ENCODE peak calls at places on chromosome 20, in five cellular contexts. V is NB4, F is GM20000, C is psoas muscle, N is nephron progenitor cell. Z is an unnamed sample.

GRCh38 chr20:49888341-49889244 is 26.7 kb downstream of the SPATA2 start:
- DNase-seq in V (peak), F (peak), C (no peak), N (peak), Z (peak)

GRCh38 chr20:51400051-51400926 is 142.2 kb downstream of the NFATC2 start:
- DNase-seq in V (no peak), F (peak), C (no peak), N (no peak), Z (peak)

GRCh38 chr20:49415005-49415663 is 67.3 kb downstream of the KCNB1 start:
- DNase-seq in V (peak), F (no peak), C (no peak), N (no peak), Z (no peak)

GRCh38 chr20:40319741-40320499 is 369.1 kb downstream of the MAFB start:
- DNase-seq in V (no peak), F (no peak), C (no peak), N (no peak), Z (no peak)

GRCh38 chr20:58139849-58140786 is 88.3 kb downstream of the ANKRD60 start:
- DNase-seq in V (no peak), F (no peak), C (no peak), N (no peak), Z (no peak)

GRCh38 chr20:47220161-47220582 is 136.3 kb downstream of the ZMYND8 start:
- DNase-seq in V (peak), F (peak), C (peak), N (peak), Z (peak)

GRCh38 chr20:23235173-23236027 is 115.2 kb upstream of the NXT1 start:
- DNase-seq in V (peak), F (peak), C (peak), N (peak), Z (peak)

GRCh38 chr20:49981218-49982071 is 1.3 kb upstream of the SNAI1 start:
- DNase-seq in V (no peak), F (no peak), C (no peak), N (no peak), Z (no peak)

GRCh38 chr20:58447733-58448391 is 58.8 kb downstream of the VAPB start:
- DNase-seq in V (peak), F (no peak), C (no peak), N (peak), Z (peak)

GRCh38 chr20:58712823-58713731 is 20.5 kb downstream of the NPEPL1 start:
- DNase-seq in V (peak), F (no peak), C (no peak), N (no peak), Z (no peak)

GRCh38 chr20:19936801-19937583 is 80.2 kb upstream of the NAA20 start:
- DNase-seq in V (peak), F (no peak), C (peak), N (no peak), Z (peak)

GRCh38 chr20:330233-331149 is 5.1 kb downstream of the SOX12 start:
- DNase-seq in V (peak), F (peak), C (peak), N (peak), Z (peak)

GRCh38 chr20:24418731-24419130 is 50.7 kb upstream of the SYNDIG1 start:
- DNase-seq in V (no peak), F (no peak), C (no peak), N (no peak), Z (no peak)

GRCh38 chr20:48129319-48129973 is 344.2 kb upstream of the SULF2 start:
- DNase-seq in V (no peak), F (no peak), C (no peak), N (no peak), Z (no peak)

GRCh38 chr20:20363449-20364015 is 4.4 kb upstream of the INSM1 start:
- DNase-seq in V (no peak), F (peak), C (no peak), N (peak), Z (no peak)

GRCh38 chr20:24914388-24915241 is 34.5 kb upstream of the CST7 start:
- DNase-seq in V (no peak), F (no peak), C (no peak), N (no peak), Z (no peak)

GRCh38 chr20:19880256-19881079 is 122.4 kb downstream of the RIN2 start:
- DNase-seq in V (no peak), F (no peak), C (no peak), N (no peak), Z (no peak)

GRCh38 chr20:51678041-51678697 is 90.0 kb downstream of the ATP9A start:
- DNase-seq in V (no peak), F (no peak), C (peak), N (peak), Z (no peak)

GRCh38 chr20:11847827-11848226 is 69.9 kb upstream of the BTBD3 start:
- DNase-seq in V (no peak), F (no peak), C (no peak), N (no peak), Z (no peak)

GRCh38 chr20:50980851-50981713 is 22.5 kb downstream of the MOCS3 start:
- DNase-seq in V (peak), F (peak), C (no peak), N (peak), Z (peak)

GRCh38 chr20:41045680-41046079 is 17.1 kb downstream of the TOP1 start:
- DNase-seq in V (no peak), F (no peak), C (no peak), N (no peak), Z (no peak)

GRCh38 chr20:910132-910839 is 5.8 kb downstream of the ANGPT4 start:
- DNase-seq in V (no peak), F (no peak), C (no peak), N (peak), Z (no peak)

GRCh38 chr20:22579711-22580697 is 4.4 kb downstream of the FOXA2 start:
- DNase-seq in V (no peak), F (no peak), C (no peak), N (peak), Z (no peak)

GRCh38 chr20:50085146-50085480 is 27.8 kb downstream of the UBE2V1 start:
- DNase-seq in V (no peak), F (no peak), C (no peak), N (no peak), Z (no peak)

GRCh38 chr20:15902493-15902892 is 670.8 kb downstream of the KIF16B start:
- DNase-seq in V (peak), F (no peak), C (no peak), N (peak), Z (peak)

GRCh38 chr20:12936020-12936419 is 72.8 kb upstream of the SPTLC3 start:
- DNase-seq in V (no peak), F (no peak), C (no peak), N (no peak), Z (no peak)

GRCh38 chr20:8951136-8951535 is 117.8 kb upstream of the PLCB4 start:
- DNase-seq in V (no peak), F (no peak), C (no peak), N (no peak), Z (no peak)

GRCh38 chr20:49510562-49511117 is 28.2 kb upstream of the KCNB1 start:
- DNase-seq in V (peak), F (no peak), C (peak), N (no peak), Z (no peak)

GRCh38 chr20:37223053-37223452 is 38.6 kb downstream of the GHRH start:
- DNase-seq in V (peak), F (peak), C (no peak), N (no peak), Z (no peak)

GRCh38 chr20:2871555-2872303 is 1.6 kb upstream of the PTPRA start:
- DNase-seq in V (peak), F (no peak), C (no peak), N (no peak), Z (no peak)

GRCh38 chr20:2873010-2873746 is at the start of gene PTPRA:
- DNase-seq in V (peak), F (peak), C (peak), N (peak), Z (peak)

GRCh38 chr20:2873747-2874041 is 413 bp downstream of the PTPRA start:
- DNase-seq in V (peak), F (no peak), C (no peak), N (peak), Z (peak)

GRCh38 chr20:2871111-2871465 is 2.2 kb upstream of the PTPRA start:
- DNase-seq in V (peak), F (no peak), C (no peak), N (no peak), Z (no peak)

DNA sequence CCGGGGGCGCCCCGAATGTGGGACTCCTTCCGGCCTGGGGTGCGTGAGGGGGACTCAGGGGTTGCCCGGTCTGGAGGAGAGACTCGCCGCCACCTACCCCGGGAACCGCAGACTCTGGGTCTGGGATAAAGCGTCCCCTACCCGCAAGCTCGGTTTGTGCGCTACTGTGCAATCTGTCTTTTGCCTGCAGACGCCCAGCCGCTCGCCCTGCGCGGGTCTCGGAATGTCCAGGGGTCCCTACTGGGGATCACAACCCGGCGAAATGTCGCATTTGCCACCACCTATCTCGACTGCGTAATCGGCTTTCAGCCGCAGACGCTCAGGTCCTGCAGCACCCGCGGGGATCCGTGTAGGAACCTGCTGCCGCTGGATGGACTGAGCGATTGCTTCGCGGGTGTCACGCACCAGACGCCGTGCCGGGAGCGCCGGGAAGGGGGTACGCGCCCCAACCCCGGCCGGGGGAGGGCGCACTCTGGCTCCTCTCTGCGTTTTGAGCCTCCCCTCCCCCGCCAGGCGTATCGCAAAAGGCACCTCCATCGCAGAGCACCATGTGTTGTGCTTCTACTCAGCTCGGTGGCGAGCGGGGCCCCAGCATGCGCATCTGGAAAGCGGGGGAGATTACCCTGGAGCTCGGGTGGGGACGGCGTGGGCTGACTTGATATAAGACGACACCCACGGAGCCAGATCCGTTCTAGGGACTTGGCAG is 824 bp upstream of the PTPRA start:
- DNase-seq in V (peak), F (peak), C (peak), N (peak), Z (peak)
- TF ChIP-seq CTCF in V (peak), F (peak), C (peak), N (no peak), Z (peak)

GRCh38 chr20:61159940-61160688 is 91.9 kb upstream of the CDH4 start:
- DNase-seq in V (no peak), F (no peak), C (no peak), N (no peak), Z (no peak)

GRCh38 chr20:61162506-61162905 is 89.6 kb upstream of the CDH4 start:
- DNase-seq in V (no peak), F (no peak), C (no peak), N (no peak), Z (no peak)

GRCh38 chr20:61157301-61157700 is 94.8 kb upstream of the CDH4 start:
- DNase-seq in V (no peak), F (no peak), C (no peak), N (no peak), Z (no peak)

GRCh38 chr20:61163027-61163426 is 89.0 kb upstream of the CDH4 start:
- DNase-seq in V (no peak), F (no peak), C (no peak), N (no peak), Z (no peak)

GRCh38 chr20:61161649-61162210 is 90.3 kb upstream of the CDH4 start:
- DNase-seq in V (peak), F (no peak), C (no peak), N (no peak), Z (no peak)
- TF ChIP-seq CTCF in V (peak), F (no peak), C (no peak), N (no peak), Z (no peak)

DNA sequence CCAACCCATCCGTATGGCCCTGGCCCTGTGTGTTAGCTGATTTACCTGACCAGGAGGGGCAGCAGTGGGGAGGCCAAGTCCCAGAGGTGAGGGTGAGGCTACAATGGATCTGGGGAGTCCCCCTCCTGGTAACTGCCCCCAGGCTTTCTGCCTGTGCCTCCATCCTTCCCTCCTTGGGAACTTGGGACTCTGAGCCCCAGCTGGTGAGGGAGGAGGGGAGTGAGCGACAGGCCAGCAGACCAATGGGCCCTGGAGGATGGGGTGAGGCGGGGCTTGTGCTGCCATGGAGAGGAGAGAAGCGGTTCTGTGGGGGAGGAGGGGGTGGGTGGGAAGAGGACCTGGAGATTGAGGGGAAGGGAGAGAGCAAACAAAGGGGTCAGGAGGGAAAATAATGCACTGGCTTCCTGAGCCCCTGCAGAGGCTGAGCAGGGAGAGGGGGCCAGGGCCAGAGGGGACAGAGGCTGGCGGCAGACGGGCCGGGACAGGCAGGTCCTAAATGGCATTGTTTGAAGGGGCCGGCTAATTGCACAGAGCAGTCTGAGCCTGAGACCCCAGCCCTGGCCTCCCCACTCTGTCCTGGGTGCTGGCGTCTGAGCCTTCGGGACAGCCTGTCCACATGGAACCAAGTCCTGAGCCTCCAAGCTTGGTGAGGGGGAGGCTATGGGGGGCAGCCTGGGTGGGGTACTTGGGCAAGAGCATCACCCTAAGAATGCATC is 17.5 kb downstream of the DNMT3B start:
- DNase-seq in V (no peak), F (no peak), C (no peak), N (peak), Z (no peak)
- TF ChIP-seq CTCF in V (no peak), F (no peak), C (no peak), N (no peak), Z (no peak)

GRCh38 chr20:43514062-43514971 is 6.8 kb downstream of the L3MBTL1 start:
- DNase-seq in V (peak), F (peak), C (peak), N (peak), Z (peak)
- TF ChIP-seq CTCF in V (peak), F (peak), C (peak), N (no peak), Z (no peak)

DNA sequence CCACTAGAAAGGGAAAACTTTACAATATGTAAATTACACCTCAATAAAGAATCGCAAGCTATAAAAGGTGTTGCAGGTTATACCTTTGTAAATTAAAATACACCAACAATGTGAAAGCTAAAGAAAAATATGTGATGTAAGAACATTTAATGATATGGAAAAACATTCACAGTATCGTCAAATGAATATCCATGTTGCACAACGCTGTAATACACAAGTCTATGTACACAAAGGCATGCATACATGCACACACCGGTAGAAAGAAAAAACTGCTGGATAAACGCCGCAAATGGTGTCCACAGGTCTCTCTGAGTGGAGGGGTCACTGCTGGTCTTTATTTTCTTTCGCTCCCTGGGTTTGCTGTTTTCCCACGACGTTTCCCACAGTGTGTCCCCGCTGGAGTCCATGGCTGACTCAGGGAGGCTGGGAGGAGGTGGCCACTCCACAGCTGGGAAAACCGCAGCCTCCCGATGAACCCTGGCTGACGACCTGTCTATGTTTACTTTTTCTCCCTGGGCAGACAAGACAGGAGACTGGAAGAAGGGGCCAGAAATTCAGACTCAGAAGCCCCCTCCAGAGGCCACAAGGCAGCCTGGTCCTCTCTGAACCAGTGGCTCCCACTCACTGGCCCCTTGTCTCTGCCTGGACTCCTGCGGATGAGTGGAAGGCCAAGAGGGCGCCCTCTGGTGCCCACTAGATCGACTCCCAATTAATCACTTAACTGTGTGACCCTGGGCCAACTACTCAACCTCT is 13.0 kb upstream of the BPI start:
- DNase-seq in V (peak), F (no peak), C (peak), N (peak), Z (peak)
- TF ChIP-seq CTCF in V (peak), F (no peak), C (peak), N (peak), Z (peak)

GRCh38 chr20:53032021-53033001 is 60.2 kb downstream of the TSHZ2 start:
- DNase-seq in V (peak), F (no peak), C (no peak), N (no peak), Z (no peak)
- TF ChIP-seq CTCF in V (no peak), F (no peak), C (no peak), N (no peak), Z (no peak)

Z was measured in activated CD8-positive, alpha-beta T cell treated with anti-CD3 and anti-CD28 coated beads for 36 hours.